ENCODE peak calls at places on chromosomes 6 and 20, in seven cellular contexts. One of them, this sample, is unnamed.

GRCh38 chr6:45423111-45423900 is 45.6 kb upstream of the SUPT3H start:
- DNase-seq in progenitor cell of endocrine pancreas: peak
- DNase-seq in transverse colon: peak
- DNase-seq in Daoy: peak
- DNase-seq in CD8-positive, alpha-beta T cell: no peak
- DNase-seq in NB4: peak
- DNase-seq in GM03348: peak
- DNase-seq in this sample: peak

GRCh38 chr6:144474290-144474689 is 189.2 kb downstream of the UTRN start:
- DNase-seq in progenitor cell of endocrine pancreas: no peak
- DNase-seq in transverse colon: no peak
- DNase-seq in Daoy: no peak
- DNase-seq in CD8-positive, alpha-beta T cell: no peak
- DNase-seq in NB4: no peak
- DNase-seq in GM03348: no peak
- DNase-seq in this sample: no peak

GRCh38 chr6:72080260-72080941 is 194.1 kb downstream of the RIMS1 start:
- DNase-seq in progenitor cell of endocrine pancreas: no peak
- DNase-seq in transverse colon: no peak
- DNase-seq in Daoy: no peak
- DNase-seq in CD8-positive, alpha-beta T cell: no peak
- DNase-seq in NB4: no peak
- DNase-seq in GM03348: no peak
- DNase-seq in this sample: no peak

GRCh38 chr20:33437141-33437911 is 6.2 kb downstream of the SNTA1 start:
- DNase-seq in progenitor cell of endocrine pancreas: no peak
- DNase-seq in transverse colon: no peak
- DNase-seq in Daoy: peak
- DNase-seq in CD8-positive, alpha-beta T cell: no peak
- DNase-seq in NB4: no peak
- DNase-seq in GM03348: peak
- DNase-seq in this sample: peak

GRCh38 chr6:82646231-82646615 is 282.6 kb downstream of the TPBG start:
- DNase-seq in progenitor cell of endocrine pancreas: no peak
- DNase-seq in transverse colon: no peak
- DNase-seq in Daoy: peak
- DNase-seq in CD8-positive, alpha-beta T cell: no peak
- DNase-seq in NB4: no peak
- DNase-seq in GM03348: no peak
- DNase-seq in this sample: no peak

GRCh38 chr20:63790572-63791168 is 40.4 kb downstream of the ZBTB46 start:
- DNase-seq in progenitor cell of endocrine pancreas: no peak
- DNase-seq in transverse colon: no peak
- DNase-seq in Daoy: no peak
- DNase-seq in CD8-positive, alpha-beta T cell: no peak
- DNase-seq in NB4: no peak
- DNase-seq in GM03348: no peak
- DNase-seq in this sample: no peak

GRCh38 chr20:5090191-5090590 is 29.6 kb downstream of the PCNA start:
- DNase-seq in progenitor cell of endocrine pancreas: no peak
- DNase-seq in transverse colon: no peak
- DNase-seq in Daoy: no peak
- DNase-seq in CD8-positive, alpha-beta T cell: no peak
- DNase-seq in NB4: peak
- DNase-seq in GM03348: no peak
- DNase-seq in this sample: no peak

GRCh38 chr6:49713346-49713745 is at the start of gene CRISP2:
- DNase-seq in progenitor cell of endocrine pancreas: no peak
- DNase-seq in transverse colon: no peak
- DNase-seq in Daoy: peak
- DNase-seq in CD8-positive, alpha-beta T cell: no peak
- DNase-seq in NB4: no peak
- DNase-seq in GM03348: no peak
- DNase-seq in this sample: no peak

GRCh38 chr20:40689943-40690835 is 1.2 kb upstream of the MAFB start:
- DNase-seq in progenitor cell of endocrine pancreas: peak
- DNase-seq in transverse colon: peak
- DNase-seq in Daoy: peak
- DNase-seq in CD8-positive, alpha-beta T cell: peak
- DNase-seq in NB4: peak
- DNase-seq in GM03348: peak
- DNase-seq in this sample: peak

GRCh38 chr6:36204068-36204753 is 7.7 kb downstream of the BRPF3 start:
- DNase-seq in progenitor cell of endocrine pancreas: no peak
- DNase-seq in transverse colon: no peak
- DNase-seq in Daoy: no peak
- DNase-seq in CD8-positive, alpha-beta T cell: peak
- DNase-seq in NB4: peak
- DNase-seq in GM03348: no peak
- DNase-seq in this sample: no peak

GRCh38 chr6:107443904-107444267 is 15.5 kb downstream of the PDSS2 start:
- DNase-seq in progenitor cell of endocrine pancreas: no peak
- DNase-seq in transverse colon: no peak
- DNase-seq in Daoy: peak
- DNase-seq in CD8-positive, alpha-beta T cell: no peak
- DNase-seq in NB4: no peak
- DNase-seq in GM03348: no peak
- DNase-seq in this sample: no peak

GRCh38 chr6:15441215-15441868 is 195.5 kb downstream of the JARID2 start:
- DNase-seq in progenitor cell of endocrine pancreas: no peak
- DNase-seq in transverse colon: peak
- DNase-seq in Daoy: peak
- DNase-seq in CD8-positive, alpha-beta T cell: no peak
- DNase-seq in NB4: peak
- DNase-seq in GM03348: peak
- DNase-seq in this sample: no peak

GRCh38 chr6:10759884-10760329 is 12.3 kb downstream of the TMEM14B start:
- DNase-seq in progenitor cell of endocrine pancreas: no peak
- DNase-seq in transverse colon: no peak
- DNase-seq in Daoy: peak
- DNase-seq in CD8-positive, alpha-beta T cell: no peak
- DNase-seq in NB4: no peak
- DNase-seq in GM03348: peak
- DNase-seq in this sample: peak

GRCh38 chr6:111605100-111605748 is 454 bp downstream of the TRAF3IP2 start:
- DNase-seq in progenitor cell of endocrine pancreas: no peak
- DNase-seq in transverse colon: peak
- DNase-seq in Daoy: peak
- DNase-seq in CD8-positive, alpha-beta T cell: no peak
- DNase-seq in NB4: peak
- DNase-seq in GM03348: peak
- DNase-seq in this sample: peak

GRCh38 chr6:73969982-73970960 is 274.3 kb downstream of the CD109 start:
- DNase-seq in progenitor cell of endocrine pancreas: no peak
- DNase-seq in transverse colon: no peak
- DNase-seq in Daoy: peak
- DNase-seq in CD8-positive, alpha-beta T cell: no peak
- DNase-seq in NB4: peak
- DNase-seq in GM03348: peak
- DNase-seq in this sample: no peak

GRCh38 chr6:33164665-33165373 is 27.4 kb downstream of the COL11A2 start:
- DNase-seq in progenitor cell of endocrine pancreas: no peak
- DNase-seq in transverse colon: no peak
- DNase-seq in Daoy: no peak
- DNase-seq in CD8-positive, alpha-beta T cell: no peak
- DNase-seq in NB4: no peak
- DNase-seq in GM03348: no peak
- DNase-seq in this sample: no peak